ENCODE peak calls at places on chromosomes 7 and 10, in five cellular contexts. One of them, this sample, is unnamed.

GRCh38 chr10:48414778-48415177 is 108.3 kb downstream of the MAPK8 start:
- DNase-seq in fibroblast of lung: peak
- DNase-seq in brain pericyte: no peak
- DNase-seq in right cardiac atrium: no peak
- DNase-seq in stimulated activated CD8-positive, alpha-beta memory T cell treated with anti-CD3 and anti-CD28 coated beads, Interleukin-7, amount 100 ng/mL, for 24 hours: no peak
- DNase-seq in this sample: no peak

GRCh38 chr7:39353615-39354376 is 212.4 kb upstream of the YAE1 start:
- DNase-seq in fibroblast of lung: peak
- DNase-seq in brain pericyte: no peak
- DNase-seq in right cardiac atrium: peak
- DNase-seq in stimulated activated CD8-positive, alpha-beta memory T cell treated with anti-CD3 and anti-CD28 coated beads, Interleukin-7, amount 100 ng/mL, for 24 hours: no peak
- DNase-seq in this sample: peak

GRCh38 chr10:65570143-65571010 is 1355.5 kb upstream of the LRRTM3 start:
- DNase-seq in fibroblast of lung: peak
- DNase-seq in brain pericyte: no peak
- DNase-seq in right cardiac atrium: peak
- DNase-seq in stimulated activated CD8-positive, alpha-beta memory T cell treated with anti-CD3 and anti-CD28 coated beads, Interleukin-7, amount 100 ng/mL, for 24 hours: no peak
- DNase-seq in this sample: peak

GRCh38 chr7:132592947-132593335 is 16.7 kb upstream of the PLXNA4 start:
- DNase-seq in fibroblast of lung: no peak
- DNase-seq in brain pericyte: no peak
- DNase-seq in right cardiac atrium: no peak
- DNase-seq in stimulated activated CD8-positive, alpha-beta memory T cell treated with anti-CD3 and anti-CD28 coated beads, Interleukin-7, amount 100 ng/mL, for 24 hours: no peak
- DNase-seq in this sample: no peak

GRCh38 chr10:17850526-17850925 is 41.4 kb downstream of the MRC1 start:
- DNase-seq in fibroblast of lung: no peak
- DNase-seq in brain pericyte: no peak
- DNase-seq in right cardiac atrium: no peak
- DNase-seq in stimulated activated CD8-positive, alpha-beta memory T cell treated with anti-CD3 and anti-CD28 coated beads, Interleukin-7, amount 100 ng/mL, for 24 hours: no peak
- DNase-seq in this sample: no peak

GRCh38 chr7:2154831-2155230 is 77.9 kb downstream of the MAD1L1 start:
- DNase-seq in fibroblast of lung: no peak
- DNase-seq in brain pericyte: no peak
- DNase-seq in right cardiac atrium: no peak
- DNase-seq in stimulated activated CD8-positive, alpha-beta memory T cell treated with anti-CD3 and anti-CD28 coated beads, Interleukin-7, amount 100 ng/mL, for 24 hours: no peak
- DNase-seq in this sample: no peak

GRCh38 chr7:152048051-152048450 is 22.6 kb downstream of the GALNT11 start:
- DNase-seq in fibroblast of lung: no peak
- DNase-seq in brain pericyte: no peak
- DNase-seq in right cardiac atrium: no peak
- DNase-seq in stimulated activated CD8-positive, alpha-beta memory T cell treated with anti-CD3 and anti-CD28 coated beads, Interleukin-7, amount 100 ng/mL, for 24 hours: no peak
- DNase-seq in this sample: no peak

GRCh38 chr7:91826377-91826776 is 54.1 kb downstream of the MTERF1 start:
- DNase-seq in fibroblast of lung: peak
- DNase-seq in brain pericyte: no peak
- DNase-seq in right cardiac atrium: no peak
- DNase-seq in stimulated activated CD8-positive, alpha-beta memory T cell treated with anti-CD3 and anti-CD28 coated beads, Interleukin-7, amount 100 ng/mL, for 24 hours: no peak
- DNase-seq in this sample: no peak

GRCh38 chr7:121101083-121101482 is 112.6 kb downstream of the CPED1 start:
- DNase-seq in fibroblast of lung: no peak
- DNase-seq in brain pericyte: no peak
- DNase-seq in right cardiac atrium: no peak
- DNase-seq in stimulated activated CD8-positive, alpha-beta memory T cell treated with anti-CD3 and anti-CD28 coated beads, Interleukin-7, amount 100 ng/mL, for 24 hours: no peak
- DNase-seq in this sample: no peak

GRCh38 chr10:128505346-128505745 is 379.1 kb upstream of the MKI67 start:
- DNase-seq in fibroblast of lung: no peak
- DNase-seq in brain pericyte: no peak
- DNase-seq in right cardiac atrium: no peak
- DNase-seq in stimulated activated CD8-positive, alpha-beta memory T cell treated with anti-CD3 and anti-CD28 coated beads, Interleukin-7, amount 100 ng/mL, for 24 hours: no peak
- DNase-seq in this sample: no peak

This sample was measured in ovary.